ENCODE peak calls at places on chromosomes 3 and 15, in seven cellular contexts. K, U, W, I, B, O and M are unnamed samples.

GRCh38 chr3:188123170-188123920 is 30.6 kb upstream of the LPP start:
- DNase-seq in K (no peak), U (peak), W (peak), I (peak), B (no peak), O (no peak), M (no peak)

GRCh38 chr3:12445523-12446240 is 38.6 kb upstream of the TSEN2 start:
- DNase-seq in K (no peak), U (no peak), W (no peak), I (no peak), B (no peak), O (no peak), M (no peak)

GRCh38 chr15:100533934-100534333 is 5.2 kb upstream of the CERS3 start:
- DNase-seq in K (no peak), U (no peak), W (no peak), I (no peak), B (no peak), O (no peak), M (no peak)

GRCh38 chr15:70910958-70911357 is 18.3 kb downstream of the LRRC49 start:
- DNase-seq in K (no peak), U (no peak), W (no peak), I (peak), B (no peak), O (no peak), M (no peak)

GRCh38 chr3:49606427-49606826 is 52.1 kb downstream of the BSN start:
- DNase-seq in K (no peak), U (no peak), W (no peak), I (no peak), B (no peak), O (no peak), M (no peak)

GRCh38 chr3:189272500-189273119 is 100.8 kb downstream of the TPRG1 start:
- DNase-seq in K (no peak), U (no peak), W (no peak), I (no peak), B (no peak), O (no peak), M (no peak)

GRCh38 chr15:69140306-69140705 is 20.1 kb upstream of the GLCE start:
- DNase-seq in K (no peak), U (no peak), W (no peak), I (no peak), B (no peak), O (no peak), M (no peak)

GRCh38 chr3:100089802-100090668 is 24.3 kb downstream of the FILIP1L start:
- DNase-seq in K (peak), U (peak), W (no peak), I (peak), B (peak), O (peak), M (peak)

GRCh38 chr3:45442679-45443214 is 54.4 kb downstream of the LARS2 start:
- DNase-seq in K (no peak), U (no peak), W (no peak), I (no peak), B (no peak), O (no peak), M (no peak)

GRCh38 chr3:183295211-183295610 is 42.2 kb downstream of the B3GNT5 start:
- DNase-seq in K (no peak), U (peak), W (no peak), I (peak), B (no peak), O (peak), M (no peak)

GRCh38 chr3:66675383-66675782 is 174.6 kb upstream of the LRIG1 start:
- DNase-seq in K (no peak), U (peak), W (peak), I (peak), B (no peak), O (no peak), M (no peak)

GRCh38 chr3:114092151-114093000 is 35.8 kb downstream of the QTRT2 start:
- DNase-seq in K (no peak), U (peak), W (no peak), I (peak), B (no peak), O (peak), M (no peak)

GRCh38 chr3:52534281-52535183 is 875 bp upstream of the NT5DC2 start:
- DNase-seq in K (no peak), U (peak), W (no peak), I (peak), B (no peak), O (peak), M (no peak)

GRCh38 chr3:19455546-19455945 is 307.2 kb downstream of the KCNH8 start:
- DNase-seq in K (no peak), U (no peak), W (no peak), I (no peak), B (no peak), O (no peak), M (no peak)

GRCh38 chr3:160448845-160449659 is 534 bp downstream of the TRIM59 start:
- DNase-seq in K (peak), U (peak), W (no peak), I (peak), B (peak), O (peak), M (peak)

GRCh38 chr15:93706476-93706875 is 524.9 kb upstream of the MCTP2 start:
- DNase-seq in K (no peak), U (no peak), W (no peak), I (no peak), B (no peak), O (no peak), M (no peak)

GRCh38 chr3:58508437-58508836 is 16.5 kb downstream of the KCTD6 start:
- DNase-seq in K (no peak), U (no peak), W (no peak), I (no peak), B (no peak), O (no peak), M (no peak)

GRCh38 chr3:11509175-11510000 is 134.3 kb downstream of the VGLL4 start:
- DNase-seq in K (peak), U (peak), W (no peak), I (peak), B (no peak), O (no peak), M (peak)

GRCh38 chr3:132803889-132804288 is 81.7 kb upstream of the NPHP3 start:
- DNase-seq in K (no peak), U (peak), W (no peak), I (no peak), B (no peak), O (no peak), M (no peak)

GRCh38 chr3:183554377-183554776 is 1.1 kb downstream of the KLHL6 start:
- DNase-seq in K (no peak), U (no peak), W (no peak), I (no peak), B (peak), O (no peak), M (no peak)

GRCh38 chr3:186909078-186909853 is 21.1 kb upstream of the ST6GAL1 start:
- DNase-seq in K (no peak), U (no peak), W (no peak), I (no peak), B (no peak), O (peak), M (no peak)

GRCh38 chr15:72358532-72359180 is 17.2 kb downstream of the HEXA start:
- DNase-seq in K (peak), U (peak), W (no peak), I (peak), B (no peak), O (peak), M (no peak)

GRCh38 chr3:98563661-98564281 is 29.6 kb downstream of the CPOX start:
- DNase-seq in K (peak), U (peak), W (peak), I (peak), B (peak), O (peak), M (no peak)